ENCODE peak calls at places on chromosomes 6 and 20, in four cellular contexts. One of them, this sample, is unnamed.

GRCh38 chr6:15327271-15327670 is 81.4 kb downstream of the JARID2 start:
- DNase-seq in CD8-positive, alpha-beta T cell: peak
- DNase-seq in AG04449: no peak
- DNase-seq in OCI-LY7: peak
- DNase-seq in this sample: no peak

GRCh38 chr6:120786256-120786655 is 548.0 kb downstream of the TBC1D32 start:
- DNase-seq in CD8-positive, alpha-beta T cell: no peak
- DNase-seq in OCI-LY7: no peak
- DNase-seq in AG04449: no peak
- DNase-seq in this sample: no peak

GRCh38 chr6:3397229-3398164 is 59.4 kb downstream of the SLC22A23 start:
- DNase-seq in CD8-positive, alpha-beta T cell: no peak
- DNase-seq in OCI-LY7: no peak
- DNase-seq in AG04449: no peak
- DNase-seq in this sample: no peak

GRCh38 chr6:135905604-135906300 is 54.3 kb downstream of the PDE7B start:
- DNase-seq in AG04449: no peak
- DNase-seq in OCI-LY7: no peak
- DNase-seq in CD8-positive, alpha-beta T cell: no peak
- DNase-seq in this sample: no peak

GRCh38 chr20:31605902-31606677 is 1.0 kb downstream of the ID1 start:
- DNase-seq in OCI-LY7: no peak
- DNase-seq in AG04449: no peak
- DNase-seq in CD8-positive, alpha-beta T cell: peak
- DNase-seq in this sample: peak

GRCh38 chr6:162973141-162973872 is 245.5 kb downstream of the PACRG start:
- DNase-seq in AG04449: no peak
- DNase-seq in CD8-positive, alpha-beta T cell: no peak
- DNase-seq in OCI-LY7: no peak
- DNase-seq in this sample: no peak

GRCh38 chr6:6654599-6655575 is 66.4 kb downstream of the LY86 start:
- DNase-seq in AG04449: no peak
- DNase-seq in OCI-LY7: no peak
- DNase-seq in CD8-positive, alpha-beta T cell: no peak
- DNase-seq in this sample: no peak

GRCh38 chr20:51054233-51054632 is 31.3 kb upstream of the KCNG1 start:
- DNase-seq in OCI-LY7: no peak
- DNase-seq in CD8-positive, alpha-beta T cell: no peak
- DNase-seq in AG04449: no peak
- DNase-seq in this sample: no peak

DNA sequence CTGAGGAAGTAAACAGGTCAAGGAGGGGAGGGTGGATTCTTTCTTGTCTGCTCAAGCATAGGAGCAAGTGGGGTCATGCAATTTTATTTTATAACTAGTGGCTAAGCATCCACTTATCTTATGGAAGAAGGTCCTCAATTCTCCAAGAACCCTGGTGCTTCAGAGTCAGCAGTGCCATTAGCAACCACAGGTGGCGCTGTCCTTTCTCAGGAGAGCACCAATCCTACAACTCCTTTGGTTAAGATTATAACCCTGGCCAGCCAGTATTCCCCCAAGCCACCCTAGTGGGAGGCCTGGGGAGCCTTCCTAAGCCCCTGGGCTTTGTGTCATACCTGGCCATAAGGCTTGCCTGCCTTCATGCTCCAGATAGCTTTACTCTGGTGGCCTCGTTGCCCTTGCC is 60.7 kb downstream of the PCSK2 start:
- DNase-seq in OCI-LY7: no peak
- DNase-seq in CD8-positive, alpha-beta T cell: no peak
- DNase-seq in AG04449: no peak
- DNase-seq in this sample: no peak
- TF ChIP-seq CTCF in OCI-LY7: peak
- TF ChIP-seq CTCF in CD8-positive, alpha-beta T cell: no peak
- TF ChIP-seq CTCF in AG04449: no peak
- TF ChIP-seq CTCF in this sample: peak

DNA sequence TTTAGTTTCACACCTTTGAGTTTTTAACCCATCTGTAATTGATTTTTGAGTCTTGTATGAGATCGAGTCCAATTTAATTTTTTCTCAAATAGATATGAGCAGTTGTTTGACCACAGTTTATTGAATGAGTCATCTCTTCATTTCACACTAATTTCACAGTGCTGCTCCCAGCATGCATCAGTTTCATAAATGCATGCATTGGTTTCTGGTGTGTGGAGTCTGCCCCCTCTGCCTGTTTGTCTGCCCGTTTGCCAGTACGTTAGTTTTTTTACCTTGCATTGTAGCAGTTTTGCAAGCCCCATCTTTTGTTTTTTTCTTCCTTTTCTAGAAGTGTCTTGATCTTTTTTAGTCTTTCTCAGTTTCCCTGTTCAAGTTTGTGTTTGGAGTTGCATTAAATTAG is 11.9 kb downstream of the SLX4IP start:
- DNase-seq in OCI-LY7: peak
- DNase-seq in CD8-positive, alpha-beta T cell: peak
- DNase-seq in AG04449: peak
- DNase-seq in this sample: no peak
- TF ChIP-seq CTCF in OCI-LY7: peak
- TF ChIP-seq CTCF in CD8-positive, alpha-beta T cell: no peak
- TF ChIP-seq CTCF in AG04449: no peak
- TF ChIP-seq CTCF in this sample: no peak

DNA sequence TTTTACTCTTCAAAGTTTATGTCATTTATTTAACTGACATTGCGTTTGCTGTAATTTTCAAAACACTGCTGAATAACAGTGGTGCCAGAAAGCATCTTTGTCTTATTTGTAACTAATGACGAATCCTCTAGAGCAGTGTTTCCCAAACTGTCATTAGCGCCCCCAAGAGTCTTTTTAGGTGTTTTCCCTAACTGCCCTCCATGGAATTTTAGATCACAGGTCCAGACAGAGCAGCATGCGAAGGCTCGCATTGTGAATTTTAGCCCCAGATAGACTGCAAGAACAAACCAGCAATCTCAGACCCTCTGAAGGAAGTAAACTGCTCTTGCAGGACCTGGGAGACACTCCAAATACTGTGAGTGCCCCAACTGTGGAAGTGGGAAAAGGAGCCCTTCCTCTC is 2.3 kb upstream of the HUS1B start:
- DNase-seq in CD8-positive, alpha-beta T cell: no peak
- DNase-seq in AG04449: no peak
- DNase-seq in OCI-LY7: no peak
- DNase-seq in this sample: no peak
- TF ChIP-seq CTCF in CD8-positive, alpha-beta T cell: no peak
- TF ChIP-seq CTCF in AG04449: no peak
- TF ChIP-seq CTCF in OCI-LY7: no peak
- TF ChIP-seq CTCF in this sample: no peak

DNA sequence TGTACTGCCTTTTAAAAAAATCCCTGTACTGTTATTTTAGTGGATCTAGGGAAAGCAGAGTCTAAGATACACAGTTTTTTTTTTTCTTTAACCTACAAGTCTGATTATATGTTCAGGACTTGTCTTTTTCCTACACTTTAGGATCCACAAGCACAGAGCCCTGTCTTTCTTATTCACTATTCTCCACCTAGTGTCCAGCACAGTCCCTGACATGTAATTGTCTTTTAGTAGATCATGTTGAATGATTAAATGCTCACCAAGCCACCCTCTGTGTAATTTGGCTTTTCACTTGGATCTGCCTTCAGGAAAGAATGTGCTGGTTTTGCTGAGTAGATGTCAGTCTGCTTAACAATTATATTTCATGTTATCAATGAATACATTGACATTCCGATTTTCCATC is 35.8 kb upstream of the YWHAB start:
- DNase-seq in OCI-LY7: no peak
- DNase-seq in CD8-positive, alpha-beta T cell: no peak
- DNase-seq in AG04449: no peak
- DNase-seq in this sample: no peak
- TF ChIP-seq CTCF in OCI-LY7: peak
- TF ChIP-seq CTCF in CD8-positive, alpha-beta T cell: no peak
- TF ChIP-seq CTCF in AG04449: no peak
- TF ChIP-seq CTCF in this sample: peak

This sample was measured in neural crest cell.